ENCODE peak calls at places on chromosome 1, in seven cellular contexts. One of them, this sample, is unnamed.

GRCh38 chr1:50422946-50423669 is at the start of gene DMRTA2:
- DNase-seq in psoas muscle: no peak
- DNase-seq in activated effector memory CD4-positive, alpha-beta T cell treated with anti-CD3 and anti-CD28 coated beads, Interleukin-2, amount 50 U/mL, for 16 hours: no peak
- DNase-seq in activated T-helper 1 cell treated with anti-CD3 and anti-CD28 coated beads, Interleukin-12 subunit alpha, Interleukin-12 subunit beta, Interleukin-2, Interleukin-4 antibody, amounts not matched to agents 30 ng/mL and 10 ng/mL and 1 ng/mL, durations not matched to agents 14 hours and 24 hours and 36 hours: no peak
- DNase-seq in HEK293T: peak
- DNase-seq in activated CD4-positive, CD25-positive, alpha-beta regulatory T cell treated with anti-CD3 and anti-CD28 coated beads, Interleukin-2, amount 50 U/mL, for 16 hours: no peak
- DNase-seq in Calu3: no peak
- DNase-seq in this sample: peak

GRCh38 chr1:245153081-245153644 is 1.6 kb upstream of the KIF26B start:
- DNase-seq in psoas muscle: peak
- DNase-seq in activated effector memory CD4-positive, alpha-beta T cell treated with anti-CD3 and anti-CD28 coated beads, Interleukin-2, amount 50 U/mL, for 16 hours: peak
- DNase-seq in activated T-helper 1 cell treated with anti-CD3 and anti-CD28 coated beads, Interleukin-12 subunit alpha, Interleukin-12 subunit beta, Interleukin-2, Interleukin-4 antibody, amounts not matched to agents 30 ng/mL and 10 ng/mL and 1 ng/mL, durations not matched to agents 14 hours and 24 hours and 36 hours: peak
- DNase-seq in HEK293T: peak
- DNase-seq in activated CD4-positive, CD25-positive, alpha-beta regulatory T cell treated with anti-CD3 and anti-CD28 coated beads, Interleukin-2, amount 50 U/mL, for 16 hours: peak
- DNase-seq in Calu3: peak
- DNase-seq in this sample: peak

GRCh38 chr1:210626341-210626740 is 297.6 kb downstream of the HHAT start:
- DNase-seq in psoas muscle: no peak
- DNase-seq in activated effector memory CD4-positive, alpha-beta T cell treated with anti-CD3 and anti-CD28 coated beads, Interleukin-2, amount 50 U/mL, for 16 hours: no peak
- DNase-seq in activated T-helper 1 cell treated with anti-CD3 and anti-CD28 coated beads, Interleukin-12 subunit alpha, Interleukin-12 subunit beta, Interleukin-2, Interleukin-4 antibody, amounts not matched to agents 30 ng/mL and 10 ng/mL and 1 ng/mL, durations not matched to agents 14 hours and 24 hours and 36 hours: no peak
- DNase-seq in HEK293T: no peak
- DNase-seq in activated CD4-positive, CD25-positive, alpha-beta regulatory T cell treated with anti-CD3 and anti-CD28 coated beads, Interleukin-2, amount 50 U/mL, for 16 hours: no peak
- DNase-seq in Calu3: no peak
- DNase-seq in this sample: no peak

GRCh38 chr1:151993084-151993733 is 450 bp downstream of the S100A10 start:
- DNase-seq in psoas muscle: peak
- DNase-seq in activated effector memory CD4-positive, alpha-beta T cell treated with anti-CD3 and anti-CD28 coated beads, Interleukin-2, amount 50 U/mL, for 16 hours: peak
- DNase-seq in activated T-helper 1 cell treated with anti-CD3 and anti-CD28 coated beads, Interleukin-12 subunit alpha, Interleukin-12 subunit beta, Interleukin-2, Interleukin-4 antibody, amounts not matched to agents 30 ng/mL and 10 ng/mL and 1 ng/mL, durations not matched to agents 14 hours and 24 hours and 36 hours: peak
- DNase-seq in HEK293T: no peak
- DNase-seq in activated CD4-positive, CD25-positive, alpha-beta regulatory T cell treated with anti-CD3 and anti-CD28 coated beads, Interleukin-2, amount 50 U/mL, for 16 hours: no peak
- DNase-seq in Calu3: peak
- DNase-seq in this sample: no peak

GRCh38 chr1:9235123-9235513 is 544 bp downstream of the H6PD start:
- DNase-seq in psoas muscle: no peak
- DNase-seq in activated effector memory CD4-positive, alpha-beta T cell treated with anti-CD3 and anti-CD28 coated beads, Interleukin-2, amount 50 U/mL, for 16 hours: no peak
- DNase-seq in activated T-helper 1 cell treated with anti-CD3 and anti-CD28 coated beads, Interleukin-12 subunit alpha, Interleukin-12 subunit beta, Interleukin-2, Interleukin-4 antibody, amounts not matched to agents 30 ng/mL and 10 ng/mL and 1 ng/mL, durations not matched to agents 14 hours and 24 hours and 36 hours: no peak
- DNase-seq in HEK293T: peak
- DNase-seq in activated CD4-positive, CD25-positive, alpha-beta regulatory T cell treated with anti-CD3 and anti-CD28 coated beads, Interleukin-2, amount 50 U/mL, for 16 hours: no peak
- DNase-seq in Calu3: no peak
- DNase-seq in this sample: peak

GRCh38 chr1:18324246-18324645 is 156.5 kb upstream of the KLHDC7A start:
- DNase-seq in psoas muscle: no peak
- DNase-seq in activated effector memory CD4-positive, alpha-beta T cell treated with anti-CD3 and anti-CD28 coated beads, Interleukin-2, amount 50 U/mL, for 16 hours: no peak
- DNase-seq in activated T-helper 1 cell treated with anti-CD3 and anti-CD28 coated beads, Interleukin-12 subunit alpha, Interleukin-12 subunit beta, Interleukin-2, Interleukin-4 antibody, amounts not matched to agents 30 ng/mL and 10 ng/mL and 1 ng/mL, durations not matched to agents 14 hours and 24 hours and 36 hours: no peak
- DNase-seq in HEK293T: no peak
- DNase-seq in activated CD4-positive, CD25-positive, alpha-beta regulatory T cell treated with anti-CD3 and anti-CD28 coated beads, Interleukin-2, amount 50 U/mL, for 16 hours: no peak
- DNase-seq in Calu3: no peak
- DNase-seq in this sample: no peak

GRCh38 chr1:98429851-98430496 is 231.5 kb upstream of the SNX7 start:
- DNase-seq in psoas muscle: no peak
- DNase-seq in activated effector memory CD4-positive, alpha-beta T cell treated with anti-CD3 and anti-CD28 coated beads, Interleukin-2, amount 50 U/mL, for 16 hours: no peak
- DNase-seq in activated T-helper 1 cell treated with anti-CD3 and anti-CD28 coated beads, Interleukin-12 subunit alpha, Interleukin-12 subunit beta, Interleukin-2, Interleukin-4 antibody, amounts not matched to agents 30 ng/mL and 10 ng/mL and 1 ng/mL, durations not matched to agents 14 hours and 24 hours and 36 hours: no peak
- DNase-seq in HEK293T: peak
- DNase-seq in activated CD4-positive, CD25-positive, alpha-beta regulatory T cell treated with anti-CD3 and anti-CD28 coated beads, Interleukin-2, amount 50 U/mL, for 16 hours: no peak
- DNase-seq in Calu3: peak
- DNase-seq in this sample: no peak

GRCh38 chr1:9280015-9280860 is 12.5 kb upstream of the SPSB1 start:
- DNase-seq in psoas muscle: peak
- DNase-seq in activated effector memory CD4-positive, alpha-beta T cell treated with anti-CD3 and anti-CD28 coated beads, Interleukin-2, amount 50 U/mL, for 16 hours: peak
- DNase-seq in activated T-helper 1 cell treated with anti-CD3 and anti-CD28 coated beads, Interleukin-12 subunit alpha, Interleukin-12 subunit beta, Interleukin-2, Interleukin-4 antibody, amounts not matched to agents 30 ng/mL and 10 ng/mL and 1 ng/mL, durations not matched to agents 14 hours and 24 hours and 36 hours: no peak
- DNase-seq in HEK293T: peak
- DNase-seq in activated CD4-positive, CD25-positive, alpha-beta regulatory T cell treated with anti-CD3 and anti-CD28 coated beads, Interleukin-2, amount 50 U/mL, for 16 hours: no peak
- DNase-seq in Calu3: no peak
- DNase-seq in this sample: peak

GRCh38 chr1:155759966-155760630 is 71.2 kb downstream of the DAP3 start:
- DNase-seq in psoas muscle: no peak
- DNase-seq in activated effector memory CD4-positive, alpha-beta T cell treated with anti-CD3 and anti-CD28 coated beads, Interleukin-2, amount 50 U/mL, for 16 hours: no peak
- DNase-seq in activated T-helper 1 cell treated with anti-CD3 and anti-CD28 coated beads, Interleukin-12 subunit alpha, Interleukin-12 subunit beta, Interleukin-2, Interleukin-4 antibody, amounts not matched to agents 30 ng/mL and 10 ng/mL and 1 ng/mL, durations not matched to agents 14 hours and 24 hours and 36 hours: no peak
- DNase-seq in HEK293T: no peak
- DNase-seq in activated CD4-positive, CD25-positive, alpha-beta regulatory T cell treated with anti-CD3 and anti-CD28 coated beads, Interleukin-2, amount 50 U/mL, for 16 hours: no peak
- DNase-seq in Calu3: no peak
- DNase-seq in this sample: no peak

GRCh38 chr1:51100264-51100880 is 1.7 kb upstream of the C1orf185 start:
- DNase-seq in psoas muscle: no peak
- DNase-seq in activated effector memory CD4-positive, alpha-beta T cell treated with anti-CD3 and anti-CD28 coated beads, Interleukin-2, amount 50 U/mL, for 16 hours: no peak
- DNase-seq in activated T-helper 1 cell treated with anti-CD3 and anti-CD28 coated beads, Interleukin-12 subunit alpha, Interleukin-12 subunit beta, Interleukin-2, Interleukin-4 antibody, amounts not matched to agents 30 ng/mL and 10 ng/mL and 1 ng/mL, durations not matched to agents 14 hours and 24 hours and 36 hours: no peak
- DNase-seq in HEK293T: no peak
- DNase-seq in activated CD4-positive, CD25-positive, alpha-beta regulatory T cell treated with anti-CD3 and anti-CD28 coated beads, Interleukin-2, amount 50 U/mL, for 16 hours: no peak
- DNase-seq in Calu3: no peak
- DNase-seq in this sample: no peak

GRCh38 chr1:15192916-15193550 is 39.5 kb downstream of the TMEM51 start:
- DNase-seq in psoas muscle: no peak
- DNase-seq in activated effector memory CD4-positive, alpha-beta T cell treated with anti-CD3 and anti-CD28 coated beads, Interleukin-2, amount 50 U/mL, for 16 hours: peak
- DNase-seq in activated T-helper 1 cell treated with anti-CD3 and anti-CD28 coated beads, Interleukin-12 subunit alpha, Interleukin-12 subunit beta, Interleukin-2, Interleukin-4 antibody, amounts not matched to agents 30 ng/mL and 10 ng/mL and 1 ng/mL, durations not matched to agents 14 hours and 24 hours and 36 hours: no peak
- DNase-seq in HEK293T: no peak
- DNase-seq in activated CD4-positive, CD25-positive, alpha-beta regulatory T cell treated with anti-CD3 and anti-CD28 coated beads, Interleukin-2, amount 50 U/mL, for 16 hours: no peak
- DNase-seq in Calu3: no peak
- DNase-seq in this sample: no peak

GRCh38 chr1:155062702-155063411 is 683 bp upstream of the EFNA4 start:
- DNase-seq in psoas muscle: peak
- DNase-seq in activated effector memory CD4-positive, alpha-beta T cell treated with anti-CD3 and anti-CD28 coated beads, Interleukin-2, amount 50 U/mL, for 16 hours: peak
- DNase-seq in activated T-helper 1 cell treated with anti-CD3 and anti-CD28 coated beads, Interleukin-12 subunit alpha, Interleukin-12 subunit beta, Interleukin-2, Interleukin-4 antibody, amounts not matched to agents 30 ng/mL and 10 ng/mL and 1 ng/mL, durations not matched to agents 14 hours and 24 hours and 36 hours: peak
- DNase-seq in HEK293T: peak
- DNase-seq in activated CD4-positive, CD25-positive, alpha-beta regulatory T cell treated with anti-CD3 and anti-CD28 coated beads, Interleukin-2, amount 50 U/mL, for 16 hours: peak
- DNase-seq in Calu3: peak
- DNase-seq in this sample: peak

This sample was measured in foreskin fibroblast.